ENCODE peak calls at places on chromosomes 1 and 21, in eight cellular contexts. One of them, this sample, is unnamed.

GRCh38 chr21:44567481-44568171 is 5.9 kb upstream of the KRTAP10-4 start:
- DNase-seq in AG08396: no peak
- DNase-seq in choroid plexus epithelial cell: no peak
- DNase-seq in effector memory CD4-positive, alpha-beta T cell: no peak
- DNase-seq in activated CD8-positive, alpha-beta T cell treated with anti-CD3 and anti-CD28 coated beads for 36 hours: no peak
- DNase-seq in amygdala: no peak
- DNase-seq in HTR-8/SVneo: no peak
- DNase-seq in AG09309: no peak
- DNase-seq in this sample: no peak

GRCh38 chr1:119373465-119373864 is 4.9 kb downstream of the HAO2 start:
- DNase-seq in choroid plexus epithelial cell: peak
- DNase-seq in AG08396: no peak
- DNase-seq in amygdala: no peak
- DNase-seq in AG09309: no peak
- DNase-seq in activated CD8-positive, alpha-beta T cell treated with anti-CD3 and anti-CD28 coated beads for 36 hours: peak
- DNase-seq in effector memory CD4-positive, alpha-beta T cell: no peak
- DNase-seq in HTR-8/SVneo: no peak
- DNase-seq in this sample: no peak

GRCh38 chr1:145846191-145846590 is 761 bp downstream of the NUDT17 start:
- DNase-seq in choroid plexus epithelial cell: peak
- DNase-seq in AG08396: peak
- DNase-seq in effector memory CD4-positive, alpha-beta T cell: no peak
- DNase-seq in HTR-8/SVneo: no peak
- DNase-seq in amygdala: no peak
- DNase-seq in AG09309: no peak
- DNase-seq in activated CD8-positive, alpha-beta T cell treated with anti-CD3 and anti-CD28 coated beads for 36 hours: peak
- DNase-seq in this sample: peak

GRCh38 chr1:183872406-183872805 is 67.5 kb downstream of the RGL1 start:
- DNase-seq in HTR-8/SVneo: no peak
- DNase-seq in activated CD8-positive, alpha-beta T cell treated with anti-CD3 and anti-CD28 coated beads for 36 hours: no peak
- DNase-seq in choroid plexus epithelial cell: peak
- DNase-seq in amygdala: no peak
- DNase-seq in effector memory CD4-positive, alpha-beta T cell: no peak
- DNase-seq in AG08396: no peak
- DNase-seq in AG09309: no peak
- DNase-seq in this sample: no peak

GRCh38 chr1:119659628-119660027 is 11.6 kb upstream of the ZNF697 start:
- DNase-seq in AG09309: no peak
- DNase-seq in choroid plexus epithelial cell: peak
- DNase-seq in HTR-8/SVneo: no peak
- DNase-seq in effector memory CD4-positive, alpha-beta T cell: no peak
- DNase-seq in amygdala: no peak
- DNase-seq in activated CD8-positive, alpha-beta T cell treated with anti-CD3 and anti-CD28 coated beads for 36 hours: no peak
- DNase-seq in AG08396: peak
- DNase-seq in this sample: no peak

GRCh38 chr1:115170396-115170795 is 81.1 kb upstream of the TSPAN2 start:
- DNase-seq in HTR-8/SVneo: no peak
- DNase-seq in amygdala: no peak
- DNase-seq in effector memory CD4-positive, alpha-beta T cell: no peak
- DNase-seq in AG08396: no peak
- DNase-seq in choroid plexus epithelial cell: no peak
- DNase-seq in AG09309: no peak
- DNase-seq in activated CD8-positive, alpha-beta T cell treated with anti-CD3 and anti-CD28 coated beads for 36 hours: no peak
- DNase-seq in this sample: no peak

GRCh38 chr1:167447521-167448136 is 70.7 kb downstream of the CD247 start:
- DNase-seq in AG08396: no peak
- DNase-seq in effector memory CD4-positive, alpha-beta T cell: peak
- DNase-seq in amygdala: no peak
- DNase-seq in activated CD8-positive, alpha-beta T cell treated with anti-CD3 and anti-CD28 coated beads for 36 hours: peak
- DNase-seq in AG09309: no peak
- DNase-seq in choroid plexus epithelial cell: no peak
- DNase-seq in HTR-8/SVneo: no peak
- DNase-seq in this sample: peak

GRCh38 chr1:3026124-3026523 is 4.9 kb downstream of the ACTRT2 start:
- DNase-seq in effector memory CD4-positive, alpha-beta T cell: no peak
- DNase-seq in amygdala: no peak
- DNase-seq in activated CD8-positive, alpha-beta T cell treated with anti-CD3 and anti-CD28 coated beads for 36 hours: no peak
- DNase-seq in AG08396: no peak
- DNase-seq in choroid plexus epithelial cell: no peak
- DNase-seq in AG09309: no peak
- DNase-seq in HTR-8/SVneo: no peak
- DNase-seq in this sample: no peak

GRCh38 chr1:8359617-8360481 is 41.9 kb downstream of the SLC45A1 start:
- DNase-seq in AG09309: no peak
- DNase-seq in effector memory CD4-positive, alpha-beta T cell: no peak
- DNase-seq in AG08396: no peak
- DNase-seq in HTR-8/SVneo: no peak
- DNase-seq in amygdala: no peak
- DNase-seq in activated CD8-positive, alpha-beta T cell treated with anti-CD3 and anti-CD28 coated beads for 36 hours: no peak
- DNase-seq in choroid plexus epithelial cell: no peak
- DNase-seq in this sample: no peak

GRCh38 chr1:185595835-185596667 is 138.1 kb upstream of the HMCN1 start:
- DNase-seq in activated CD8-positive, alpha-beta T cell treated with anti-CD3 and anti-CD28 coated beads for 36 hours: peak
- DNase-seq in effector memory CD4-positive, alpha-beta T cell: peak
- DNase-seq in AG08396: peak
- DNase-seq in amygdala: no peak
- DNase-seq in choroid plexus epithelial cell: peak
- DNase-seq in HTR-8/SVneo: peak
- DNase-seq in AG09309: no peak
- DNase-seq in this sample: peak

GRCh38 chr21:33025471-33026298 is at the start of gene OLIG2:
- DNase-seq in amygdala: peak
- DNase-seq in effector memory CD4-positive, alpha-beta T cell: no peak
- DNase-seq in AG09309: no peak
- DNase-seq in activated CD8-positive, alpha-beta T cell treated with anti-CD3 and anti-CD28 coated beads for 36 hours: peak
- DNase-seq in HTR-8/SVneo: peak
- DNase-seq in choroid plexus epithelial cell: no peak
- DNase-seq in AG08396: peak
- DNase-seq in this sample: peak

GRCh38 chr1:39147099-39148025 is 57.1 kb upstream of the MACF1 start:
- DNase-seq in activated CD8-positive, alpha-beta T cell treated with anti-CD3 and anti-CD28 coated beads for 36 hours: no peak
- DNase-seq in HTR-8/SVneo: no peak
- DNase-seq in amygdala: no peak
- DNase-seq in effector memory CD4-positive, alpha-beta T cell: no peak
- DNase-seq in choroid plexus epithelial cell: no peak
- DNase-seq in AG09309: no peak
- DNase-seq in AG08396: no peak
- DNase-seq in this sample: no peak

GRCh38 chr1:10650591-10651216 is 145.7 kb downstream of the CASZ1 start:
- DNase-seq in AG09309: no peak
- DNase-seq in amygdala: no peak
- DNase-seq in choroid plexus epithelial cell: no peak
- DNase-seq in AG08396: no peak
- DNase-seq in activated CD8-positive, alpha-beta T cell treated with anti-CD3 and anti-CD28 coated beads for 36 hours: no peak
- DNase-seq in effector memory CD4-positive, alpha-beta T cell: no peak
- DNase-seq in HTR-8/SVneo: no peak
- DNase-seq in this sample: no peak

GRCh38 chr1:90394247-90394646 is 322.9 kb downstream of the BARHL2 start:
- DNase-seq in choroid plexus epithelial cell: no peak
- DNase-seq in amygdala: no peak
- DNase-seq in AG09309: no peak
- DNase-seq in AG08396: no peak
- DNase-seq in activated CD8-positive, alpha-beta T cell treated with anti-CD3 and anti-CD28 coated beads for 36 hours: no peak
- DNase-seq in effector memory CD4-positive, alpha-beta T cell: no peak
- DNase-seq in HTR-8/SVneo: no peak
- DNase-seq in this sample: peak

GRCh38 chr1:22876359-22877111 is 96.1 kb downstream of the LACTBL1 start:
- DNase-seq in AG09309: peak
- DNase-seq in HTR-8/SVneo: peak
- DNase-seq in choroid plexus epithelial cell: peak
- DNase-seq in activated CD8-positive, alpha-beta T cell treated with anti-CD3 and anti-CD28 coated beads for 36 hours: no peak
- DNase-seq in amygdala: no peak
- DNase-seq in AG08396: no peak
- DNase-seq in effector memory CD4-positive, alpha-beta T cell: no peak
- DNase-seq in this sample: no peak

GRCh38 chr1:236821111-236821625 is 26.1 kb downstream of the MTR start:
- DNase-seq in activated CD8-positive, alpha-beta T cell treated with anti-CD3 and anti-CD28 coated beads for 36 hours: no peak
- DNase-seq in AG09309: no peak
- DNase-seq in amygdala: no peak
- DNase-seq in HTR-8/SVneo: no peak
- DNase-seq in choroid plexus epithelial cell: no peak
- DNase-seq in AG08396: no peak
- DNase-seq in effector memory CD4-positive, alpha-beta T cell: no peak
- DNase-seq in this sample: no peak

GRCh38 chr1:185776521-185776920 is 42.3 kb downstream of the HMCN1 start:
- DNase-seq in AG08396: no peak
- DNase-seq in amygdala: no peak
- DNase-seq in HTR-8/SVneo: no peak
- DNase-seq in choroid plexus epithelial cell: no peak
- DNase-seq in effector memory CD4-positive, alpha-beta T cell: no peak
- DNase-seq in AG09309: no peak
- DNase-seq in activated CD8-positive, alpha-beta T cell treated with anti-CD3 and anti-CD28 coated beads for 36 hours: no peak
- DNase-seq in this sample: no peak

GRCh38 chr1:16727190-16728111 is 12.9 kb upstream of the RNU1-4 start:
- DNase-seq in AG09309: no peak
- DNase-seq in HTR-8/SVneo: no peak
- DNase-seq in choroid plexus epithelial cell: peak
- DNase-seq in amygdala: no peak
- DNase-seq in effector memory CD4-positive, alpha-beta T cell: no peak
- DNase-seq in AG08396: no peak
- DNase-seq in activated CD8-positive, alpha-beta T cell treated with anti-CD3 and anti-CD28 coated beads for 36 hours: peak
- DNase-seq in this sample: peak

GRCh38 chr1:201275266-201275666 is 8.0 kb upstream of the PKP1 start:
- DNase-seq in choroid plexus epithelial cell: no peak
- DNase-seq in activated CD8-positive, alpha-beta T cell treated with anti-CD3 and anti-CD28 coated beads for 36 hours: no peak
- DNase-seq in amygdala: no peak
- DNase-seq in effector memory CD4-positive, alpha-beta T cell: no peak
- DNase-seq in AG09309: peak
- DNase-seq in HTR-8/SVneo: peak
- DNase-seq in AG08396: peak
- DNase-seq in this sample: no peak

GRCh38 chr1:36766481-36766880 is 267.8 kb downstream of the GRIK3 start:
- DNase-seq in AG08396: no peak
- DNase-seq in AG09309: no peak
- DNase-seq in choroid plexus epithelial cell: no peak
- DNase-seq in effector memory CD4-positive, alpha-beta T cell: no peak
- DNase-seq in HTR-8/SVneo: no peak
- DNase-seq in activated CD8-positive, alpha-beta T cell treated with anti-CD3 and anti-CD28 coated beads for 36 hours: no peak
- DNase-seq in amygdala: no peak
- DNase-seq in this sample: no peak

GRCh38 chr1:113320972-113321680 is 69.2 kb upstream of the MAGI3 start:
- DNase-seq in activated CD8-positive, alpha-beta T cell treated with anti-CD3 and anti-CD28 coated beads for 36 hours: no peak
- DNase-seq in amygdala: no peak
- DNase-seq in AG08396: no peak
- DNase-seq in effector memory CD4-positive, alpha-beta T cell: no peak
- DNase-seq in HTR-8/SVneo: no peak
- DNase-seq in AG09309: no peak
- DNase-seq in choroid plexus epithelial cell: peak
- DNase-seq in this sample: no peak

GRCh38 chr21:14918542-14918941 is 146.3 kb downstream of the NRIP1 start:
- DNase-seq in amygdala: no peak
- DNase-seq in effector memory CD4-positive, alpha-beta T cell: no peak
- DNase-seq in choroid plexus epithelial cell: no peak
- DNase-seq in HTR-8/SVneo: no peak
- DNase-seq in AG09309: no peak
- DNase-seq in AG08396: no peak
- DNase-seq in activated CD8-positive, alpha-beta T cell treated with anti-CD3 and anti-CD28 coated beads for 36 hours: no peak
- DNase-seq in this sample: no peak

GRCh38 chr21:31248598-31248997 is 95.5 kb downstream of the TIAM1 start:
- DNase-seq in amygdala: no peak
- DNase-seq in effector memory CD4-positive, alpha-beta T cell: no peak
- DNase-seq in choroid plexus epithelial cell: peak
- DNase-seq in HTR-8/SVneo: peak
- DNase-seq in AG08396: no peak
- DNase-seq in AG09309: no peak
- DNase-seq in activated CD8-positive, alpha-beta T cell treated with anti-CD3 and anti-CD28 coated beads for 36 hours: no peak
- DNase-seq in this sample: no peak

GRCh38 chr1:206803221-206803730 is 31.0 kb upstream of the IL10 start:
- DNase-seq in AG09309: no peak
- DNase-seq in activated CD8-positive, alpha-beta T cell treated with anti-CD3 and anti-CD28 coated beads for 36 hours: peak
- DNase-seq in HTR-8/SVneo: no peak
- DNase-seq in AG08396: no peak
- DNase-seq in choroid plexus epithelial cell: no peak
- DNase-seq in effector memory CD4-positive, alpha-beta T cell: peak
- DNase-seq in amygdala: no peak
- DNase-seq in this sample: no peak

GRCh38 chr1:220694866-220695382 is 4.8 kb downstream of the C1orf115 start:
- DNase-seq in AG09309: no peak
- DNase-seq in effector memory CD4-positive, alpha-beta T cell: no peak
- DNase-seq in AG08396: no peak
- DNase-seq in activated CD8-positive, alpha-beta T cell treated with anti-CD3 and anti-CD28 coated beads for 36 hours: no peak
- DNase-seq in choroid plexus epithelial cell: no peak
- DNase-seq in amygdala: no peak
- DNase-seq in HTR-8/SVneo: no peak
- DNase-seq in this sample: no peak

GRCh38 chr1:202225131-202225530 is 31.5 kb downstream of the LGR6 start:
- DNase-seq in AG08396: no peak
- DNase-seq in effector memory CD4-positive, alpha-beta T cell: no peak
- DNase-seq in AG09309: no peak
- DNase-seq in amygdala: no peak
- DNase-seq in choroid plexus epithelial cell: no peak
- DNase-seq in activated CD8-positive, alpha-beta T cell treated with anti-CD3 and anti-CD28 coated beads for 36 hours: no peak
- DNase-seq in HTR-8/SVneo: no peak
- DNase-seq in this sample: no peak

GRCh38 chr1:31579374-31579773 is 3.1 kb downstream of the TINAGL1 start:
- DNase-seq in amygdala: no peak
- DNase-seq in effector memory CD4-positive, alpha-beta T cell: no peak
- DNase-seq in choroid plexus epithelial cell: peak
- DNase-seq in HTR-8/SVneo: no peak
- DNase-seq in AG09309: no peak
- DNase-seq in activated CD8-positive, alpha-beta T cell treated with anti-CD3 and anti-CD28 coated beads for 36 hours: no peak
- DNase-seq in AG08396: no peak
- DNase-seq in this sample: no peak

GRCh38 chr1:228367798-228368791 is 38.5 kb downstream of the TRIM11 start:
- DNase-seq in amygdala: no peak
- DNase-seq in HTR-8/SVneo: no peak
- DNase-seq in effector memory CD4-positive, alpha-beta T cell: no peak
- DNase-seq in choroid plexus epithelial cell: no peak
- DNase-seq in AG08396: no peak
- DNase-seq in activated CD8-positive, alpha-beta T cell treated with anti-CD3 and anti-CD28 coated beads for 36 hours: peak
- DNase-seq in AG09309: no peak
- DNase-seq in this sample: peak

GRCh38 chr1:192730206-192730605 is 78.6 kb upstream of the RGS2 start:
- DNase-seq in amygdala: no peak
- DNase-seq in AG08396: no peak
- DNase-seq in effector memory CD4-positive, alpha-beta T cell: no peak
- DNase-seq in AG09309: no peak
- DNase-seq in activated CD8-positive, alpha-beta T cell treated with anti-CD3 and anti-CD28 coated beads for 36 hours: no peak
- DNase-seq in choroid plexus epithelial cell: peak
- DNase-seq in HTR-8/SVneo: no peak
- DNase-seq in this sample: no peak

GRCh38 chr1:109740615-109741373 is at the start of gene GSTM3:
- DNase-seq in amygdala: no peak
- DNase-seq in HTR-8/SVneo: no peak
- DNase-seq in activated CD8-positive, alpha-beta T cell treated with anti-CD3 and anti-CD28 coated beads for 36 hours: no peak
- DNase-seq in AG09309: no peak
- DNase-seq in AG08396: no peak
- DNase-seq in choroid plexus epithelial cell: no peak
- DNase-seq in effector memory CD4-positive, alpha-beta T cell: no peak
- DNase-seq in this sample: no peak

GRCh38 chr1:207003216-207003615 is 29.3 kb downstream of the C1orf116 start:
- DNase-seq in HTR-8/SVneo: no peak
- DNase-seq in AG09309: no peak
- DNase-seq in activated CD8-positive, alpha-beta T cell treated with anti-CD3 and anti-CD28 coated beads for 36 hours: no peak
- DNase-seq in AG08396: no peak
- DNase-seq in effector memory CD4-positive, alpha-beta T cell: no peak
- DNase-seq in choroid plexus epithelial cell: no peak
- DNase-seq in amygdala: no peak
- DNase-seq in this sample: no peak

GRCh38 chr1:183282101-183282855 is 96.2 kb downstream of the LAMC2 start:
- DNase-seq in effector memory CD4-positive, alpha-beta T cell: no peak
- DNase-seq in choroid plexus epithelial cell: no peak
- DNase-seq in amygdala: no peak
- DNase-seq in HTR-8/SVneo: no peak
- DNase-seq in AG08396: no peak
- DNase-seq in activated CD8-positive, alpha-beta T cell treated with anti-CD3 and anti-CD28 coated beads for 36 hours: no peak
- DNase-seq in AG09309: no peak
- DNase-seq in this sample: no peak

GRCh38 chr1:63679076-63679475 is 85.9 kb downstream of the PGM1 start:
- DNase-seq in effector memory CD4-positive, alpha-beta T cell: no peak
- DNase-seq in HTR-8/SVneo: no peak
- DNase-seq in AG08396: no peak
- DNase-seq in amygdala: no peak
- DNase-seq in activated CD8-positive, alpha-beta T cell treated with anti-CD3 and anti-CD28 coated beads for 36 hours: no peak
- DNase-seq in AG09309: no peak
- DNase-seq in choroid plexus epithelial cell: peak
- DNase-seq in this sample: no peak

GRCh38 chr1:163668472-163668871 is 346.7 kb downstream of the NUF2 start:
- DNase-seq in effector memory CD4-positive, alpha-beta T cell: no peak
- DNase-seq in activated CD8-positive, alpha-beta T cell treated with anti-CD3 and anti-CD28 coated beads for 36 hours: no peak
- DNase-seq in AG09309: no peak
- DNase-seq in HTR-8/SVneo: no peak
- DNase-seq in choroid plexus epithelial cell: no peak
- DNase-seq in AG08396: peak
- DNase-seq in amygdala: no peak
- DNase-seq in this sample: no peak

This sample was measured in NB4.